ENCODE peak calls at places on chromosomes 16 and 17, in seven cellular contexts. X is thoracic aorta, B is fibroblast of lung, V is stomach, E is transverse colon, I is ovary, T is psoas muscle. F is an unnamed sample.

GRCh38 chr17:45013021-45013997 is 38.1 kb downstream of the DCAKD start:
- DNase-seq in V (no peak), X (no peak), T (no peak), B (peak; percentile 52), I (peak; percentile 52), E (no peak), F (no peak)

GRCh38 chr16:12553191-12553590 is 250.5 kb downstream of the CPPED1 start:
- DNase-seq in V (no peak), B (no peak), I (no peak), E (no peak), T (no peak), X (no peak), F (no peak)

GRCh38 chr16:53911506-53911905 is 207.6 kb downstream of the FTO start:
- DNase-seq in V (no peak), I (no peak), E (no peak), X (no peak), B (peak; percentile 12), T (no peak), F (no peak)

GRCh38 chr16:56681939-56682702 is at the start of gene MT1X:
- DNase-seq in E (peak; percentile 94), T (peak; percentile 99), I (peak; percentile 99), V (peak; percentile 97), B (peak; percentile 84), X (peak; percentile 80), F (peak; percentile 96)

GRCh38 chr17:3207367-3207766 is at the start of gene OR1A1:
- DNase-seq in T (no peak), I (no peak), V (no peak), X (no peak), B (no peak), E (no peak), F (no peak)

GRCh38 chr16:24677388-24677787 is 52.1 kb upstream of the TNRC6A start:
- DNase-seq in B (no peak), X (no peak), E (no peak), I (no peak), T (no peak), V (no peak), F (no peak)

GRCh38 chr16:86018487-86018886 is 119.5 kb downstream of the IRF8 start:
- DNase-seq in E (peak; percentile 49), X (no peak), T (no peak), V (no peak), B (peak; percentile 46), I (no peak), F (peak; percentile 69)

GRCh38 chr17:75823257-75824041 is 20.8 kb downstream of the UNC13D start:
- DNase-seq in E (no peak), V (no peak), I (no peak), X (no peak), B (no peak), T (no peak), F (no peak)

GRCh38 chr17:59513934-59514841 is 51.2 kb upstream of the DHX40 start:
- DNase-seq in B (peak; percentile 85), V (peak; percentile 82), I (peak; percentile 91), X (no peak), E (peak; percentile 78), T (peak; percentile 76), F (peak; percentile 63)

GRCh38 chr16:19859603-19860002 is 25.0 kb downstream of the GPRC5B start:
- DNase-seq in B (no peak), T (no peak), I (no peak), X (no peak), E (no peak), V (no peak), F (no peak)

GRCh38 chr17:75365009-75365930 is 40.2 kb downstream of the GRB2 start:
- DNase-seq in T (no peak), X (no peak), I (no peak), E (no peak), V (no peak), B (no peak), F (no peak)

GRCh38 chr16:57304169-57305061 is 19.9 kb upstream of the PLLP start:
- DNase-seq in X (peak; percentile 45), I (no peak), E (peak; percentile 72), T (peak; percentile 58), B (peak; percentile 36), V (peak; percentile 77), F (peak; percentile 64)

GRCh38 chr17:80662557-80662956 is 117.9 kb downstream of the RPTOR start:
- DNase-seq in X (no peak), V (no peak), I (no peak), E (no peak), B (no peak), T (no peak), F (no peak)

GRCh38 chr17:80658821-80659220 is 114.2 kb downstream of the RPTOR start:
- DNase-seq in V (no peak), T (peak; percentile 16), X (no peak), E (no peak), B (no peak), I (no peak), F (peak; percentile 15)

GRCh38 chr17:80657561-80657960 is 112.9 kb downstream of the RPTOR start:
- DNase-seq in X (no peak), I (no peak), V (no peak), T (no peak), E (no peak), B (no peak), F (no peak)

GRCh38 chr17:80659651-80660050 is 115.0 kb downstream of the RPTOR start:
- DNase-seq in V (no peak), I (no peak), T (peak; percentile 22), B (no peak), X (no peak), E (no peak), F (no peak)

GRCh38 chr17:80660527-80661198 is 116.0 kb downstream of the RPTOR start:
- DNase-seq in B (no peak), I (no peak), T (peak; percentile 26), E (no peak), X (no peak), V (no peak), F (no peak)
- TF ChIP-seq CTCF in B (no peak), I (no peak), T (no peak), E (no peak), X (no peak), V (no peak), F (no peak)

DNA sequence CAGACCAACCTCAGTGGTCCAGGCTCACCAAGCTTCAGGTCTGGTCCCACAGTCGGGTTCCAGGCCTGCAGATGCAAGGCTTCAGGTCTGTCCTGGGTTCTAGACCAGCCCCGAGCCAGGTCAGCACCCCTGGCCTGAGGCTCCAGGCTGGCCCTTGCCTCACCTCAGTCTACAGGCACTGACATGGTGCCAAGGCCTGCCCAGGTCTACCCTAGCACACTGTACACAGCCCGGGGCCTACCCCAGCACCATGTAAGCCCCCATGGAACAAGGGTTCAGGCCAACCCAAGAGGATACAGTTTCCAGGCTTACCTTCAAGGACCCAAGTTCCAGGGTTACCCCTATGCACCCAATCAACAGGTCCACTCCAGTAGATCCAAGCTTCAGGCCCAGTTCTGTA is 26.8 kb downstream of the ZFP1 start:
- DNase-seq in V (no peak), T (no peak), E (no peak), X (no peak), I (no peak), B (no peak), F (no peak)
- H3K9me3 ChIP-seq in V (peaks cover 74% of the 10 kb centered on the region), T (peaks cover 44% of the 10 kb centered on the region), E (peaks cover 44% of the 10 kb centered on the region), X (peaks cover 46% of the 10 kb centered on the region), I (peaks cover 6% of the 10 kb centered on the region), B (no peaks in the 10 kb centered on the region), F (peaks cover 58% of the 10 kb centered on the region)

GRCh38 chr16:8644151-8644512 is 22.6 kb downstream of the METTL22 start:
- DNase-seq in I (no peak), B (no peak), V (no peak), T (no peak), E (no peak), X (no peak), F (peak; percentile 15)
- TF ChIP-seq CTCF in I (no peak), B (no peak), V (no peak), T (no peak), E (no peak), X (no peak), F (no peak)

DNA sequence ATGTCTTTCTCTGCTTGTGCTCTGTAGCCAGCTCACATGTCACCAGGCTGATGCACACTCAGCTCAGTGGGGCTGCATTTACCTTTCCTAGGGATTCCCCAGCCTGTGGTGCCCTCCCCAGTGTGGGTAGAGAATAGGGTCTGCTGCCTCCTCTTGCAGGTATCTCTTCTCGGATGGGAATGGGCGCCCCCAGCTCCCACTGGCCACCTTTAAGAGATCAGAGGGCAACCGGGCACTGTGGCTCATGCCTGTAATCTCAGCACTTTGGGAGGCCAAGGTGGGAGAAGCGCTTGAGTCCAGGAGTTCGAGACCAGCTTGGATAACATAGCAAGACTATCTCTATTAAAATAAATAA is 3.3 kb downstream of the XYLT2 start:
- DNase-seq in I (peak; percentile 28), E (no peak), T (no peak), B (no peak), V (no peak), X (no peak), F (no peak)
- H3K9me3 ChIP-seq in I (no peaks in the 10 kb centered on the region), E (no peaks in the 10 kb centered on the region), T (no peaks in the 10 kb centered on the region), B (no peaks in the 10 kb centered on the region), V (no peaks in the 10 kb centered on the region), X (no peaks in the 10 kb centered on the region), F (no peaks in the 10 kb centered on the region)

DNA sequence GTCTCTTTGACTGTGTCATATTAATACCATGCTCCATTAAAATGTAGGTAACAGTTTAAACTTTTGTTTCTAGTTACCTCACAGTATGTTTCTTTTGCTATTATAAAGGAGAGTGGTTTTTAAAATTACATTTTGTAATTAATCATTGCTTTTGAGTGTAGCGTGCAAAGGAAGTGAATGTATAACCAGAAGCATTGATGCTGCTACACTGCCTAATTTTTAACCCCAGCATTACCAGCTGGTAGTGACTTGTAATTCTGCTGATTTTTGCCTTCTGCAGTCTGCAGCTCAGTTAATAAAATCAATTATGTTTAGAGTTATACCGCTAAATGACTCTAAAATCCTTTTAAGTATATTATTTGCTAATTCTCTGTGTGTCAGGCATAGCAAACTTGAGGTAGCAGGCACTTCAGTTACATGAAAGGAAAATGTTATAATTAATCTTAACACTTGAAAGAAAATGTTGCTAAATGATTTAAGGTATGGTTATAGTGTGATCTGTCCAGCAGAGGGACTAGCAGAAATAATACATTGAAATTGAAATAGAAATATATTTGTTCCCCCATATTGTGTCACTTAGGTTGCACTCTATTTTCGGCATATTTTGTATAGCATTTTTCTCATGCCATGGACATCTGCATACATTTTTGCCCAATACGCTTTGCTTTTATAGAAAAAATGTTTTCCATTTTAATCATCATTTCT is 388.5 kb downstream of the CNTNAP4 start:
- DNase-seq in I (no peak), E (no peak), T (no peak), B (peak; percentile 2), V (no peak), X (no peak), F (no peak)
- TF ChIP-seq CTCF in I (no peak), E (no peak), T (no peak), B (no peak), V (no peak), X (no peak), F (no peak)

F was measured in mucosa of descending colon.